ENCODE peak calls at places on chromosomes 5 and 9, in ten cellular contexts. L is HEK293T; Z is EL; R is GM23248; B is WERI-Rb-1; U is T47D; S is left lobe of liver; A is SIG-M5; Y is stimulated activated CD8-positive, alpha-beta memory T cell treated with anti-CD3 and anti-CD28 coated beads, Interleukin-7, amount 100 ng/mL, for 24 hours; O is NCI-H2081. V is an unnamed sample.

GRCh38 chr9:36320457-36320856 is 62.2 kb upstream of the GNE start:
- DNase-seq in L (no peak), R (no peak), S (no peak), Y (no peak), B (no peak), U (no peak), O (no peak), A (no peak), Z (no peak), V (no peak)

GRCh38 chr5:139023276-139023675 is 148.1 kb upstream of the LRRTM2 start:
- DNase-seq in A (no peak), Z (no peak), B (no peak), L (no peak), O (no peak), U (no peak), S (no peak), R (no peak), Y (no peak), V (no peak)

GRCh38 chr9:129552064-129552463 is 68.8 kb downstream of the C9orf50 start:
- DNase-seq in Z (no peak), B (no peak), U (no peak), A (no peak), L (no peak), Y (no peak), R (peak), O (no peak), S (no peak), V (no peak)

GRCh38 chr5:55923177-55923872 is 71.4 kb downstream of the IL6ST start:
- DNase-seq in Y (no peak), S (no peak), A (no peak), R (peak), Z (peak), L (no peak), U (no peak), O (no peak), B (no peak), V (no peak)

GRCh38 chr5:61964199-61964598 is 341.8 kb upstream of the KIF2A start:
- DNase-seq in R (peak), O (no peak), A (no peak), S (no peak), L (no peak), Y (no peak), Z (peak), U (no peak), B (no peak), V (no peak)

GRCh38 chr9:75230469-75230868 is 142.2 kb downstream of the OSTF1 start:
- DNase-seq in U (no peak), A (no peak), O (no peak), Y (no peak), S (no peak), R (no peak), Z (no peak), B (no peak), L (no peak), V (no peak)

GRCh38 chr5:149264432-149265069 is 7.1 kb upstream of the AFAP1L1 start:
- DNase-seq in B (peak), Y (no peak), O (peak), U (peak), R (peak), A (no peak), Z (no peak), L (peak), S (peak), V (no peak)

GRCh38 chr5:180600554-180601041 is 9.3 kb upstream of the SCGB3A1 start:
- DNase-seq in S (no peak), Z (no peak), L (no peak), O (no peak), Y (no peak), B (no peak), R (no peak), U (no peak), A (no peak), V (no peak)

GRCh38 chr9:124688238-124688904 is 82.7 kb downstream of the NR6A1 start:
- DNase-seq in A (no peak), B (no peak), U (no peak), Y (no peak), L (no peak), S (no peak), O (no peak), Z (no peak), R (no peak), V (no peak)

GRCh38 chr5:116256717-116257116 is 171.9 kb downstream of the COMMD10 start:
- DNase-seq in S (no peak), Y (no peak), B (no peak), A (no peak), O (no peak), L (no peak), Z (no peak), R (no peak), U (no peak), V (no peak)

GRCh38 chr5:151585970-151586369 is 5.2 kb downstream of the FAT2 start:
- DNase-seq in R (peak), U (no peak), Y (no peak), Z (peak), A (no peak), B (no peak), L (no peak), S (no peak), O (no peak), V (no peak)

GRCh38 chr5:5089895-5090649 is 50.1 kb upstream of the ADAMTS16 start:
- DNase-seq in S (no peak), L (no peak), Y (no peak), O (no peak), A (no peak), B (no peak), U (no peak), R (no peak), Z (no peak), V (no peak)

GRCh38 chr9:38259519-38260218 is 132.8 kb upstream of the ALDH1B1 start:
- DNase-seq in R (no peak), O (no peak), A (no peak), B (no peak), U (no peak), Y (no peak), L (no peak), Z (no peak), S (no peak), V (no peak)

GRCh38 chr9:136964171-136964689 is 12.2 kb downstream of the LCN12 start:
- DNase-seq in Y (no peak), S (no peak), L (no peak), B (no peak), R (no peak), A (no peak), Z (no peak), U (no peak), O (no peak), V (no peak)

GRCh38 chr5:139299477-139299876 is 5.9 kb downstream of the MATR3 start:
- DNase-seq in U (no peak), S (no peak), Z (no peak), R (no peak), O (no peak), L (no peak), Y (no peak), B (no peak), A (no peak), V (no peak)

GRCh38 chr5:93163010-93163663 is 417.9 kb downstream of the NR2F1-AS1 start:
- DNase-seq in B (no peak), Y (no peak), S (no peak), L (no peak), O (no peak), Z (peak), R (peak), A (no peak), U (no peak), V (no peak)

GRCh38 chr9:114154597-114155102 is 687 bp upstream of the COL27A1 start:
- DNase-seq in L (no peak), S (no peak), R (peak), A (no peak), Z (peak), Y (no peak), O (no peak), B (no peak), U (no peak), V (no peak)

GRCh38 chr9:130239741-130240241 is 25.8 kb upstream of the HMCN2 start:
- DNase-seq in U (no peak), S (no peak), A (no peak), R (peak), B (peak), O (no peak), Z (peak), L (no peak), Y (no peak), V (no peak)

GRCh38 chr5:9375756-9376155 is 170.1 kb downstream of the SEMA5A start:
- DNase-seq in B (no peak), U (no peak), Z (no peak), R (no peak), O (no peak), S (no peak), L (no peak), Y (no peak), A (no peak), V (no peak)

GRCh38 chr5:141929398-141930058 is 5.9 kb downstream of the DELE1 start:
- DNase-seq in B (no peak), S (no peak), Y (no peak), L (no peak), R (no peak), U (no peak), O (no peak), A (no peak), Z (no peak), V (no peak)

V was measured in NT2/D1.